ENCODE peak calls at places on chromosomes 7 and 10, in four cellular contexts. O, T, H and E are unnamed samples.

GRCh38 chr7:149670288-149670687 is 103.1 kb downstream of the ZNF467 start:
- DNase-seq in O (peak), T (peak), H (peak), E (no peak)

GRCh38 chr7:39633563-39634550 is 10.5 kb downstream of the RALA start:
- DNase-seq in O (no peak), T (peak), H (no peak), E (no peak)

GRCh38 chr10:22652988-22653431 is 61.4 kb downstream of the PIP4K2A start:
- DNase-seq in O (no peak), T (no peak), H (no peak), E (no peak)

GRCh38 chr10:94205370-94205930 is 157.3 kb downstream of the NOC3L start:
- DNase-seq in O (peak), T (peak), H (no peak), E (no peak)

GRCh38 chr7:130189281-130189782 is 15.9 kb downstream of the TMEM209 start:
- DNase-seq in O (no peak), T (peak), H (peak), E (no peak)

GRCh38 chr10:82982110-82982608 is 1107.2 kb downstream of the NRG3 start:
- DNase-seq in O (peak), T (peak), H (peak), E (no peak)

GRCh38 chr10:67785098-67785497 is 52.9 kb downstream of the DNAJC12 start:
- DNase-seq in O (no peak), T (no peak), H (no peak), E (no peak)

GRCh38 chr10:94174838-94175237 is 181.1 kb downstream of the PLCE1 start:
- DNase-seq in O (no peak), T (peak), H (no peak), E (no peak)

GRCh38 chr7:22640269-22640668 is 86.7 kb upstream of the IL6 start:
- DNase-seq in O (no peak), T (no peak), H (no peak), E (no peak)

GRCh38 chr7:105656922-105657521 is 75.7 kb upstream of the EFCAB10 start:
- DNase-seq in O (no peak), T (peak), H (no peak), E (no peak)

GRCh38 chr7:4845740-4846142 is 16.1 kb downstream of the PAPOLB start:
- DNase-seq in O (no peak), T (peak), H (no peak), E (peak)

GRCh38 chr7:57198801-57199200 is 66.6 kb upstream of the ZNF479 start:
- DNase-seq in O (no peak), T (no peak), H (no peak), E (peak)

GRCh38 chr7:145212050-145212449 is 376.2 kb upstream of the TPK1 start:
- DNase-seq in O (no peak), T (peak), H (no peak), E (no peak)

GRCh38 chr7:137146012-137146455 is 197.5 kb downstream of the PTN start:
- DNase-seq in O (peak), T (peak), H (peak), E (no peak)

GRCh38 chr10:131436467-131436866 is 124.9 kb upstream of the TCERG1L start:
- DNase-seq in O (no peak), T (no peak), H (no peak), E (no peak)

GRCh38 chr7:105149827-105150226 is 135.8 kb downstream of the KMT2E start:
- DNase-seq in O (peak), T (peak), H (no peak), E (no peak)

GRCh38 chr7:98034044-98035035 is 44.3 kb upstream of the OCM2 start:
- DNase-seq in O (no peak), T (no peak), H (no peak), E (no peak)

GRCh38 chr10:127150136-127150535 is 46.3 kb downstream of the INSYN2A start:
- DNase-seq in O (peak), T (peak), H (peak), E (no peak)

DNA sequence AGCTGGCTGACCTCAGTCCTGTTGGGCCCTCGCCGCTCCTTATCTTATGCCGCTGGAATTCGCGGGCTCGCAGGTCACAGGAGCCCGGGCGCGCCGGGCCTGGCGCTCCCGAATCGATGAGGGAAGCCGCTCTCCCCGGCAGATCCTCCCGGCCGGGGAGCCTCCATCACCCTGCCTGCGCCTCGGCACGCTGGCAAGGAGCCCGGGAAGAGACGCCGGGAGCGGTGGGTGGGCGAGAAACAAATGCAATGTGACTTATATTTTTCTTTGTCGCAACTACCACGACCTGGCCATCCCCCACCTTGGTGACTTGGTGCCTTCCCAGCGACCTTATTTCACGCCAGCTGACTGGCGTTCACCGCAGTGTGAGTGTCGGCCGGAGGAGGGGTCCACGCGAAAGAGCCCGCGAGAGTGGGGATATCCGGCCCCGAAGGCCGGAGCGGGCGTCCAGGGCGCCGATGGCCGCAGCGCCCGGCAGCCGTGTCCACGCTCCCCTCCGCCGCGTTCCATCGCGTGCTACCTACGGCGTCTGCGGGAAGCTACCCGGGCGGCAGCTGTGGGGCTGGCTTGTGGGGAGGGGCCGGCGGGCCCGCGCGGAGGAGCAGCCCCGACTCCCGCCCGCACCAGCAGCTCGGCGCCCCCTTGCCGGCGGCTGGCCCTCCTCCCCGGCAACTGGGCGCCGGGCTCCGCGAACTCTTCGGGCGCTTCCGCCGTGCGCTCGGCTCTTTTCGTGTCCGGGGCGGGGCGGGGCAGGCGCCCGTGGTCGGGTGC is 494 bp upstream of the BMPR1A start:
- DNase-seq in O (peak), T (peak), H (no peak), E (peak)
- TF ChIP-seq CTCF in O (no peak), T (no peak), H (no peak), E (peak)

DNA sequence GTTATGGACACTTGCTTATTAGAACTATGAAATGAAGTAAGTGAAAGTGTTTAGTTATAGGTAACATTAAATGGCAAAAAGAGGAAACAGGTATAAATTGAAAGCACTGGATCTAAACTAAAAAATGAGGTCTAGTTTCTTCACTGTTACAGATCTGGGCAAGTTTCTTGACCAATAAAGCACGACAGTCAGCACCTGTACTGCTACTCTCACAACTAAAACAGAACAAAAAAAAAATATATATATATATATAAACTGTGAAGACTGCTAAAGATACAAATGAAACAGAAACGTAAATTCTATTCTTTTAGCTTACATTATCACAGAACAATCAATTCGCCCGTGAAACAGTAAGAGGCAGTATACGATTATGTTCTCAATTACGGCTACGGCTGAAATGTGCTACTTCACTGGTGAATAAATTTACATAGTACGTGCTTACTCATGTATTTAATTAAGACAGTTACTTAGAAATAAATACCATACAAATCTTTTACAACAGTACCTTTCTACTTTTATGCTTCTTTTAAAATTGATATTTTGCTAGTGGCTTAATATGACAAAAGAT is 4.2 kb downstream of the AHR start:
- DNase-seq in O (peak), T (peak), H (no peak), E (no peak)
- TF ChIP-seq CTCF in O (peak), T (peak), H (no peak), E (peak)

GRCh38 chr7:42222119-42222518 is 14.9 kb downstream of the GLI3 start:
- DNase-seq in O (no peak), T (no peak), H (no peak), E (no peak)

GRCh38 chr7:42222891-42223290 is 14.1 kb downstream of the GLI3 start:
- DNase-seq in O (no peak), T (no peak), H (no peak), E (no peak)

GRCh38 chr7:42226354-42226941 is 10.6 kb downstream of the GLI3 start:
- DNase-seq in O (no peak), T (no peak), H (no peak), E (no peak)

GRCh38 chr7:42227523-42227922 is 9.5 kb downstream of the GLI3 start:
- DNase-seq in O (no peak), T (no peak), H (no peak), E (no peak)

DNA sequence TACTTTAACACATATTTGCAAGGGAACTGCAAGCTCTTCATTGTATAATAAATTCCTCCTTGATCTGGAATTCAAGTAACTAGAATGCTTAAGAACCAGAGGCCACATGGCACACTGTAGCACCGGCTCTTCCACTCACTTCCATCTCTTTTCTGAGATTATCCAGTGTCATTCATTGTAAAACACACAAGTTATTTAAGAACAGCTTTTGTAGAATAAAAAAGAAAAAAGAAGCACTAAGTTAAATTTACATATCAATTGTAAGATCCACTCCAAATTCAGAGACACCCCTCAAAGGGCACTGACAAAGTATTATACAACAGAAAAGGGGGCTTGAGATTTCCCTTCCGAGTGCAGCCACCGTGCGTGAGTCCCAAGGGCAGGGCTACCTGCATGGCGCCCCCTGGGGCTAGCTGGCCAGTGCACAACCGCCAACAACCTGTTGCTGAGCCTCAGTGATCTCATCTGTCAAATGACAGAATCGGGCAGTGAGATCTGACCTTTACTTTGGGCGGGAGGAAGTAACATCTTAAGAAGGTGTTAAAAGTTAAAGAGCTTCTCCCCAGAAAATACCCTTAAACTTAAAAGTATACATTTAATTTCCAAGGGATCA is 12.5 kb downstream of the GLI3 start:
- DNase-seq in O (no peak), T (no peak), H (no peak), E (no peak)
- TF ChIP-seq CTCF in O (no peak), T (no peak), H (no peak), E (no peak)

GRCh38 chr10:74771054-74771453 is 55.3 kb upstream of the KAT6B start:
- DNase-seq in O (no peak), T (no peak), H (no peak), E (no peak)
- TF ChIP-seq CTCF in O (no peak), T (no peak), H (no peak), E (no peak)

GRCh38 chr10:119028900-119029612 is 458 bp upstream of the NANOS1 start:
- DNase-seq in O (peak), T (peak), H (peak), E (peak)
- TF ChIP-seq CTCF in O (no peak), T (no peak), H (no peak), E (peak)

GRCh38 chr10:97709746-97710078 is 3.8 kb upstream of the MARVELD1 start:
- DNase-seq in O (no peak), T (no peak), H (no peak), E (no peak)
- TF ChIP-seq CTCF in O (no peak), T (no peak), H (no peak), E (peak)

DNA sequence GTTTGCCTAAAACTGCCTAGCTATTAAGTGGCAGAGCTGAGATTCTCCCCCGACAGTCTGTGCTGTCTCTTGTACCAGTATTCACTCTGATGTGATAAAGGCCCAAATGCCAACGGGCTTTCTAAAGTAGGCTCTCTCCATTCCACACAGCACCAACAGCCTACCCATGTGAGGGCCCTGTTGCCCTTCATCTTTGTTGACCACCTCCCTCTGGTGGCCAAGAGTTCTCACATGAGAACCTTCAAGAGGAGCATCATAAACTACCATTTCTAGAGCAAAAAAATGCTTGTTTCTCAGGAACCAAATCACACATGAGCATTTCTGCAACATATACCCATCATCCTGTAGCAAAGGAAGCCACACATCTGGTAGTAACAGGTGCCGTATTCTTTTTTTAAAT is 185.8 kb downstream of the GRM8 start:
- DNase-seq in O (no peak), T (no peak), H (no peak), E (no peak)
- TF ChIP-seq CTCF in O (no peak), T (no peak), H (no peak), E (no peak)

GRCh38 chr10:35378547-35379210 is 42.4 kb downstream of the CCNY start:
- DNase-seq in O (no peak), T (peak), H (no peak), E (no peak)

GRCh38 chr10:35377050-35377723 is 40.9 kb downstream of the CCNY start:
- DNase-seq in O (no peak), T (peak), H (no peak), E (no peak)

GRCh38 chr10:35371731-35372130 is 35.4 kb downstream of the CCNY start:
- DNase-seq in O (no peak), T (no peak), H (no peak), E (no peak)

GRCh38 chr10:35372329-35372728 is 36.0 kb downstream of the CCNY start:
- DNase-seq in O (no peak), T (peak), H (no peak), E (no peak)

DNA sequence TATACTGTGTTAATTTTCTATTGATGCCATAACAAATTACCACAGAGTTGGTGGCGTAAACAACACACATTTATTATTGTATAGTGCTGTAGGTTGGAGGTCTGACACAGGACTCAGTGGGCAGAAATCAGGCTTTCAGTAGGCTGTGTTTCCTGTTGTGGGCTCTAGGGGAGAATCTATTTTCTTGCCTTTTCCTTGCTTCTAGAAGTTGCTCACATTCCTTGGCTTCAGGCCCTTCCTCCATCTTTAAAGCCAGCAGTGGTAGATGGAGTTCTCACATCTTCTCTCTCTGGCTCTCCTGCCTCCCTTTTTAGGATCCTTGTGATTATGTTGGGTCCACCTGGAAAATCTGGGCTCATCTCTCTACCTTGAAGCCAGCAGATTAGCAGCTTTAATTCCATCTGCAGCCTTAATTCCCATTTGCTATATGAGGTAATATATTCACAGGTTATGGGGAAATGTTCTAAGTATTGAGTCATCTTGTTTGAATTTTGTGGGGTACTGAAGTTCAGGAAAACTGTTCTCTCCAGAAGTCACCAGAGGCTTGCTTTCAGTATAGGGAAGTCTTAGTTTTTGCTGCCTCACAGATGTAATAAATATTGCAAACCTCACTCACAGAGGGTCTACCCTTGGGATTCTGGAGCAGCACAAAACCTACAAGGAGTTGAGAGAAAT is 38.9 kb downstream of the CCNY start:
- DNase-seq in O (no peak), T (peak), H (no peak), E (no peak)
- TF ChIP-seq CTCF in O (no peak), T (peak), H (peak), E (no peak)

DNA sequence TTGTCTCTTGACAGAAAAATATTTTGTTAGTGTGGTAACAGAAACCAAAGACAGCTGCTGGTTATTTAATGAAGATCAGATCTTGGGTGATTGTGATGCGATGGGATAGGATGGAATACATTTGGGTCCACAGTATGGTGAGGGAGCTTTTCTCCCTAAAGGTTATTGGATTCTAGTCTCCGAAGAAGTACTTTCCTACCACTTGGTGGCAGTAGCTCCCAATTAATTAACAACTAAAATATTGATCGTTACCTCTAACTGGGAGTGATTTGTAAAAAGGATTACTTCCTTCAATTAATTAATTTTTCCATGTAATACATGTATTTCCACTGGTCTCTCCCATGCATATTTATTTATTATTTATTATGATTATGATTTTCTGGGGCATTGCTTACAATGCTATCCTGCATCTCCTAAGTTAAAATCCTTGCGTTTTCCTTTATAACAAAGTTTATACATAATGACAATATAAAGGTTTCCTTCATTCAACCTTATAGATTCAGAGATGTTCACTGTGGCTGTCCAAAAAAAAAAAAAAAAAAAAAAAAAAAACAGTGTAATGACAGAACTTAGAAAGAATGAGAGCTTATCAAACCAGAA is 25.6 kb downstream of the TMEM196 start:
- DNase-seq in O (peak), T (peak), H (peak), E (no peak)
- TF ChIP-seq CTCF in O (peak), T (peak), H (peak), E (peak)

GRCh38 chr10:60733189-60733815 is 45.0 kb upstream of the CDK1 start:
- DNase-seq in O (no peak), T (no peak), H (no peak), E (peak)
- TF ChIP-seq CTCF in O (no peak), T (no peak), H (peak), E (peak)